ENCODE peak calls at places on chromosomes 7 and 10, in eight cellular contexts. C, K, Q, E, V, P, F and G are unnamed samples.

GRCh38 chr7:141674702-141675101 is 27.3 kb downstream of the DENND11 start:
- DNase-seq in C (no peak), K (no peak), Q (no peak), E (no peak), V (peak; percentile 6), P (no peak), F (no peak), G (no peak)

GRCh38 chr7:157412021-157412443 is 75.2 kb downstream of the DNAJB6 start:
- DNase-seq in C (no peak), K (no peak), Q (peak; percentile 69), E (no peak), V (peak; percentile 80), P (no peak), F (no peak), G (peak; percentile 53)

GRCh38 chr10:31419394-31420063 is 100.5 kb downstream of the ZEB1 start:
- DNase-seq in C (no peak), K (no peak), Q (peak; percentile 31), E (no peak), V (peak; percentile 75), P (no peak), F (no peak), G (peak; percentile 30)

GRCh38 chr7:5586279-5586962 is 162.8 kb upstream of the TNRC18 start:
- DNase-seq in C (no peak), K (no peak), Q (no peak), E (no peak), V (no peak), P (no peak), F (no peak), G (no peak)

GRCh38 chr7:29370531-29371314 is 176.1 kb downstream of the CHN2 start:
- DNase-seq in C (peak; percentile 43), K (peak; percentile 75), Q (peak; percentile 7), E (no peak), V (peak; percentile 21), P (no peak), F (peak; percentile 94), G (peak; percentile 23)

GRCh38 chr7:92609921-92610518 is 19.8 kb upstream of the FAM133B start:
- DNase-seq in C (no peak), K (no peak), Q (peak; percentile 54), E (no peak), V (peak; percentile 46), P (no peak), F (no peak), G (peak; percentile 58)

GRCh38 chr10:26112532-26112931 is 104.0 kb upstream of the GAD2 start:
- DNase-seq in C (no peak), K (no peak), Q (no peak), E (no peak), V (no peak), P (no peak), F (no peak), G (no peak)

GRCh38 chr10:62761115-62761514 is 43.4 kb upstream of the ADO start:
- DNase-seq in C (no peak), K (peak; percentile 62), Q (no peak), E (no peak), V (no peak), P (no peak), F (no peak), G (no peak)

GRCh38 chr7:100220833-100221718 is 1.3 kb downstream of the PVRIG start:
- DNase-seq in C (no peak), K (no peak), Q (no peak), E (peak; percentile 86), V (no peak), P (peak; percentile 73), F (no peak), G (no peak)

GRCh38 chr7:115135769-115136410 is 214.0 kb downstream of the MDFIC start:
- DNase-seq in C (no peak), K (no peak), Q (peak; percentile 10), E (peak; percentile 6), V (peak; percentile 55), P (no peak), F (peak; percentile 79), G (no peak)

GRCh38 chr7:134446446-134446845 is 12.5 kb downstream of the AKR1B1 start:
- DNase-seq in C (no peak), K (no peak), Q (no peak), E (no peak), V (no peak), P (no peak), F (no peak), G (no peak)

GRCh38 chr7:152443586-152443985 is 7.8 kb upstream of the KMT2C start:
- DNase-seq in C (no peak), K (no peak), Q (no peak), E (no peak), V (no peak), P (no peak), F (no peak), G (no peak)

GRCh38 chr10:8150401-8150905 is 96.0 kb downstream of the GATA3 start:
- DNase-seq in C (no peak), K (no peak), Q (no peak), E (no peak), V (peak; percentile 15), P (no peak), F (no peak), G (peak; percentile 29)

GRCh38 chr10:84407390-84408049 is 79.1 kb downstream of the CCSER2 start:
- DNase-seq in C (no peak), K (no peak), Q (no peak), E (no peak), V (no peak), P (no peak), F (peak; percentile 75), G (no peak)

GRCh38 chr10:99917963-99918825 is 91.6 kb downstream of the DNMBP start:
- DNase-seq in C (no peak), K (peak; percentile 72), Q (peak; percentile 63), E (no peak), V (peak; percentile 79), P (no peak), F (no peak), G (peak; percentile 73)
- H3K4me3 ChIP-seq in C (no peak overlapping the region), K (no peak overlapping the region), Q (no peak overlapping the region), E (no peak overlapping the region), V (peak overlapping the region; percentile 28), P (no peak overlapping the region), F (no peak overlapping the region), G (peak overlapping the region; percentile 34)

GRCh38 chr10:93757766-93758509 is at the start of gene LGI1:
- DNase-seq in C (no peak), K (peak; percentile 39), Q (no peak), E (no peak), V (peak; percentile 5), P (no peak), F (no peak), G (peak; percentile 22)
- H3K4me3 ChIP-seq in C (no peak within 1 kb of the TSS), K (peak within 1 kb of the TSS; percentile 10), Q (no peak within 1 kb of the TSS), E (no peak within 1 kb of the TSS), V (no peak within 1 kb of the TSS), P (no peak within 1 kb of the TSS), F (no peak within 1 kb of the TSS), G (no peak within 1 kb of the TSS)

GRCh38 chr10:79163663-79163970 is 94.9 kb downstream of the ZMIZ1 start:
- DNase-seq in C (no peak), K (peak; percentile 50), Q (no peak), E (no peak), V (no peak), P (no peak), F (no peak), G (no peak)
- H3K4me3 ChIP-seq in C (no peak overlapping the region), K (no peak overlapping the region), Q (no peak overlapping the region), E (no peak overlapping the region), V (no peak overlapping the region), P (no peak overlapping the region), F (no peak overlapping the region), G (no peak overlapping the region)

GRCh38 chr10:71754562-71754961 is 18.8 kb downstream of the VSIR start:
- DNase-seq in C (no peak), K (no peak), Q (no peak), E (no peak), V (no peak), P (no peak), F (no peak), G (no peak)

GRCh38 chr10:71753960-71754505 is 19.3 kb downstream of the VSIR start:
- DNase-seq in C (no peak), K (no peak), Q (no peak), E (no peak), V (no peak), P (no peak), F (no peak), G (no peak)

GRCh38 chr10:71756441-71757191 is 16.7 kb downstream of the VSIR start:
- DNase-seq in C (no peak), K (no peak), Q (peak; percentile 16), E (no peak), V (no peak), P (no peak), F (no peak), G (no peak)

GRCh38 chr10:71755179-71755879 is 18.0 kb downstream of the VSIR start:
- DNase-seq in C (no peak), K (no peak), Q (no peak), E (no peak), V (no peak), P (no peak), F (no peak), G (no peak)

DNA sequence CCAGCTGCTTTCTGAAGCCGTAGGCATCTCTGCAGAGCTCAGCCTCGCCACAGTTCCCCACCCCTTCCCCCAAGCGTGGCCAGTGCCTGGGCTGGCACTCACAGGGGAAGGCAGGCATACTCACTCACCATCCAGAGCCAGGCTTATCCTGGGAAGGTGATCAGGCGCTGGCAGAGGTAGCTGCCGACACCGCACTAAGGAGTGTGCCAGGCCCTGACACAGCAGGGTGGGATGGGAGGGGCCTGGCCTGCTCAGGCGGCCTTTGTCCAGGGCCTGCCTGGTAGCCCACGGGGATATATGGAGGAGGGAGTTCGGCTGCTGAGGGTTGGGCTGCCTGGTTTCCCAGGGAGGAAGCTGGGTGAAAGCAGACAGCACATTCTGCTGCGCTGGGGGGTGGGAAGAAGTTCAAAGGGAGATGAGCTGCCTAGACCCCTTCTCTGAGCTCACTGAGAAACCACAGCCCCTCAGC is 15.8 kb downstream of the VSIR start:
- DNase-seq in C (no peak), K (no peak), Q (no peak), E (no peak), V (no peak), P (peak; percentile 87), F (no peak), G (no peak)
- H3K4me3 ChIP-seq in C (no peak overlapping the region), K (no peak overlapping the region), Q (no peak overlapping the region), E (no peak overlapping the region), V (no peak overlapping the region), P (no peak overlapping the region), F (no peak overlapping the region), G (no peak overlapping the region)

GRCh38 chr7:55191161-55191925 is 172.5 kb downstream of the EGFR start:
- DNase-seq in C (no peak), K (no peak), Q (no peak), E (no peak), V (no peak), P (no peak), F (no peak), G (no peak)
- H3K4me3 ChIP-seq in C (no peak overlapping the region), K (no peak overlapping the region), Q (no peak overlapping the region), E (no peak overlapping the region), V (no peak overlapping the region), P (no peak overlapping the region), F (no peak overlapping the region), G (no peak overlapping the region)

GRCh38 chr7:76267835-76268183 is 34.7 kb upstream of the HSPB1 start:
- DNase-seq in C (no peak), K (no peak), Q (no peak), E (no peak), V (no peak), P (no peak), F (no peak), G (no peak)
- H3K4me3 ChIP-seq in C (no peak overlapping the region), K (no peak overlapping the region), Q (no peak overlapping the region), E (peak overlapping the region; percentile 13), V (no peak overlapping the region), P (no peak overlapping the region), F (no peak overlapping the region), G (no peak overlapping the region)

GRCh38 chr10:22615819-22616499 is 98.4 kb downstream of the PIP4K2A start:
- DNase-seq in C (no peak), K (peak; percentile 40), Q (peak; percentile 44), E (peak; percentile 79), V (no peak), P (no peak), F (no peak), G (no peak)
- H3K4me3 ChIP-seq in C (peak overlapping the region; percentile 57), K (no peak overlapping the region), Q (no peak overlapping the region), E (peak overlapping the region; percentile 67), V (no peak overlapping the region), P (no peak overlapping the region), F (no peak overlapping the region), G (no peak overlapping the region)